ENCODE peak calls at places on chromosomes 3 and 15, in nine cellular contexts. O, Y, H, C, T, Z, S, N and R are unnamed samples.

GRCh38 chr3:123658860-123659221 is 74.0 kb upstream of the HACD2 start:
- DNase-seq in O (no peak), Y (no peak), H (no peak), C (no peak), T (no peak), Z (no peak), S (no peak), N (no peak), R (no peak)

GRCh38 chr3:62723171-62723570 is 152.0 kb downstream of the CADPS start:
- DNase-seq in O (no peak), Y (peak), H (no peak), C (no peak), T (no peak), Z (no peak), S (no peak), N (no peak), R (no peak)

GRCh38 chr3:123764642-123765041 is 119.5 kb downstream of the MYLK start:
- DNase-seq in O (peak), Y (no peak), H (no peak), C (no peak), T (no peak), Z (no peak), S (no peak), N (peak), R (no peak)

GRCh38 chr3:195194559-195195161 is 76.3 kb downstream of the XXYLT1 start:
- DNase-seq in O (no peak), Y (no peak), H (no peak), C (no peak), T (no peak), Z (no peak), S (no peak), N (no peak), R (no peak)

GRCh38 chr15:74306801-74307217 is 60.6 kb downstream of the CYP11A1 start:
- DNase-seq in O (no peak), Y (no peak), H (no peak), C (no peak), T (no peak), Z (no peak), S (peak), N (no peak), R (no peak)

GRCh38 chr3:31357451-31357850 is 175.3 kb upstream of the STT3B start:
- DNase-seq in O (no peak), Y (no peak), H (no peak), C (no peak), T (no peak), Z (no peak), S (no peak), N (no peak), R (no peak)

GRCh38 chr3:9750556-9751411 is 1.0 kb downstream of the OGG1 start:
- DNase-seq in O (no peak), Y (peak), H (no peak), C (no peak), T (no peak), Z (no peak), S (peak), N (peak), R (no peak)

GRCh38 chr3:95923496-95924210 is 890.7 kb upstream of the EPHA6 start:
- DNase-seq in O (no peak), Y (no peak), H (peak), C (no peak), T (no peak), Z (no peak), S (peak), N (peak), R (no peak)

GRCh38 chr3:185823280-185824044 is 1.4 kb downstream of the IGF2BP2 start:
- DNase-seq in O (no peak), Y (no peak), H (peak), C (no peak), T (no peak), Z (peak), S (no peak), N (peak), R (no peak)

GRCh38 chr15:26970712-26971210 is at the start of gene GABRG3:
- DNase-seq in O (no peak), Y (no peak), H (no peak), C (no peak), T (no peak), Z (peak), S (peak), N (no peak), R (no peak)

GRCh38 chr3:41182504-41183059 is 16.7 kb upstream of the CTNNB1 start:
- DNase-seq in O (no peak), Y (no peak), H (no peak), C (no peak), T (no peak), Z (no peak), S (no peak), N (no peak), R (no peak)

GRCh38 chr15:70508561-70509281 is 254.6 kb downstream of the UACA start:
- DNase-seq in O (no peak), Y (no peak), H (no peak), C (no peak), T (no peak), Z (no peak), S (peak), N (no peak), R (no peak)

GRCh38 chr15:29278436-29279099 is 8.9 kb upstream of the NSMCE3 start:
- DNase-seq in O (no peak), Y (no peak), H (no peak), C (no peak), T (no peak), Z (no peak), S (peak), N (no peak), R (no peak)

GRCh38 chr3:166531730-166532129 is 694.5 kb upstream of the BCHE start:
- DNase-seq in O (no peak), Y (peak), H (no peak), C (no peak), T (no peak), Z (no peak), S (no peak), N (no peak), R (no peak)

GRCh38 chr3:98892263-98892662 is 9.2 kb downstream of the DCBLD2 start:
- DNase-seq in O (no peak), Y (no peak), H (no peak), C (no peak), T (no peak), Z (no peak), S (no peak), N (no peak), R (no peak)

GRCh38 chr15:48834756-48835155 is 23.9 kb upstream of the CEP152 start:
- DNase-seq in O (no peak), Y (no peak), H (no peak), C (no peak), T (no peak), Z (no peak), S (no peak), N (no peak), R (no peak)

GRCh38 chr3:13042932-13043275 is 30.3 kb downstream of the IQSEC1 start:
- DNase-seq in O (no peak), Y (no peak), H (no peak), C (no peak), T (no peak), Z (no peak), S (no peak), N (no peak), R (no peak)

GRCh38 chr3:42827023-42827422 is 17.8 kb downstream of the ACKR2 start:
- DNase-seq in O (no peak), Y (no peak), H (no peak), C (no peak), T (no peak), Z (no peak), S (no peak), N (no peak), R (no peak)

GRCh38 chr3:58124387-58124786 is 86.4 kb downstream of the DNASE1L3 start:
- DNase-seq in O (no peak), Y (no peak), H (no peak), C (no peak), T (no peak), Z (no peak), S (no peak), N (no peak), R (no peak)
- TF ChIP-seq CTCF in O (no peak), Y (no peak), H (no peak), C (no peak), T (no peak), Z (no peak), S (no peak), N (no peak), R (no peak)

DNA sequence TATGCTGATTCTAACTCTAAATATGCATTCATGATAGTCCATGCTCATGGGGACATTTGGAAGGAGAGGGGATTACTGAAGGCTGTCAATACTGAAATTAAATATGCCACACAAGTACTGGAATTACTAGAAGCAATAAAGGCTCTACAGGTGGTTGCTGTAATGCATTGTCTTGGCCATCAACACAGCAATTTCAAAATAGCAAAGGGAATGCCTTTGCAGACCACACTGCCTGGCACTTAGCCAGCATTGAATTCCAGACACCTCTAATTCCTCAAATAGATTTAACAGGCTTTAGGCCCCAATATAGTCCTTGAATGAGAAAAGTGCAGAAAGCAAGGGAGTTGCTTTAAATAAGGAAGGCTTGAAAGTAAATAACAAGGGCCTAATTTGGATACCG is 115.8 kb upstream of the PLCL2 start:
- DNase-seq in O (no peak), Y (no peak), H (no peak), C (no peak), T (no peak), Z (no peak), S (peak), N (no peak), R (no peak)
- H3K27ac ChIP-seq in O (no peak), Y (no peak), H (no peak), C (no peak), T (peak), Z (no peak), S (no peak), N (no peak), R (no peak)

DNA sequence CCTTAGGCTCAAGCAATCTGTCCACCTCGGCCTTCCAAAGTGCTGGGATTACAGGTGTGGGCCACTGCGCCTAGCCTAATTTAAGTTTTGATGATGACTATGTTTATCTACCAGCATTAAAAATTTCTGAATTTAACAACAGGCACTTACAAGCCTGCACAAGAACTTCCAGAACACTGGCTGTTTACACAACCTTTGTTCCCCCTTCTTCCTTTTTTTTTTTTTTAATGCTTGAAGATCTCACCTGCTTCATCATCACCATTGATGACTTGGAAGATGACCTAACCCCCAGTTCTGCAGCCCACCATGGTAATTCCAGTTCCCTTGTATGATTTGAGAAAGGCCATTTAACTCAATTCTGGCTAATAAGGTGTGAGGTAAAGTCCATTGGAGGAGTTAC is 70.4 kb downstream of the GJD2 start:
- DNase-seq in O (no peak), Y (no peak), H (no peak), C (no peak), T (no peak), Z (no peak), S (no peak), N (no peak), R (no peak)
- TF ChIP-seq CTCF in O (no peak), Y (no peak), H (no peak), C (no peak), T (no peak), Z (no peak), S (no peak), N (no peak), R (no peak)

GRCh38 chr3:139198186-139198585 is 145.6 kb upstream of the MRPS22 start:
- DNase-seq in O (no peak), Y (no peak), H (no peak), C (no peak), T (no peak), Z (no peak), S (no peak), N (no peak), R (no peak)

GRCh38 chr3:139198929-139199328 is 144.9 kb upstream of the MRPS22 start:
- DNase-seq in O (no peak), Y (no peak), H (no peak), C (no peak), T (no peak), Z (no peak), S (no peak), N (no peak), R (no peak)

GRCh38 chr3:139201446-139202225 is 142.2 kb upstream of the MRPS22 start:
- DNase-seq in O (no peak), Y (no peak), H (no peak), C (no peak), T (no peak), Z (no peak), S (no peak), N (no peak), R (no peak)

GRCh38 chr3:139197251-139197650 is 146.6 kb upstream of the MRPS22 start:
- DNase-seq in O (no peak), Y (no peak), H (no peak), C (no peak), T (no peak), Z (no peak), S (no peak), N (no peak), R (no peak)

DNA sequence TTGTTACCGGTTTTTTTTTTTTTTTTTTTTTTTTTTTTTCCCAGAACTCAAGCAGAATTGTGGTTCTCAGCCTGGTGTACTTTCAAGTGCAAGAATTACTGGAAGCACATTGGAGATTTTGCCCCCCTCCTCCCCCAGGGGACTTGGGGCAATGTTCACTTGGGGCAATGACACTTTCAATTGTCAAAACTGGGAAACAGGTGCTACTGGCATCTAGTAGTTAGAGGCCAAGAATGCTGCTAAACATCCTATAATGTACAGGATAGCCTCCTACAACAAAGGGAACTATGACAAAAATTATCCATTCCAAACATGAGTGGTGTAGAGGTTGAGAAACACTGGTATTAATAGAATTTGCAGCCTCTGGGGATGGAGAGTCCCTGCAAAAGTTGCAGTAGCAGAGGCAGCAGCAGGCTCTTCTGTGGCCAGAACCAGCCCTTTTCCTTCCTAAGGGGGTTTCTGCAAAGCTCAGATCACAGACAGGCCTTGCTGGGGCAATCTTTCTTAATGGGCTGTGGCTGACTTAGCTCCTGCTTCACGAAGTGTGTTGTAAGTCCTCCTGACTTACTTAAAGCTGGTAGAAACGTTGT is 144.3 kb upstream of the MRPS22 start:
- DNase-seq in O (peak), Y (no peak), H (no peak), C (no peak), T (no peak), Z (no peak), S (no peak), N (no peak), R (no peak)
- H3K27ac ChIP-seq in O (no peak), Y (no peak), H (no peak), C (no peak), T (no peak), Z (peak), S (no peak), N (no peak), R (no peak)

GRCh38 chr3:149406244-149406752 is 28.8 kb upstream of the TM4SF1 start:
- DNase-seq in O (no peak), Y (no peak), H (no peak), C (no peak), T (no peak), Z (no peak), S (no peak), N (no peak), R (no peak)
- TF ChIP-seq CTCF in O (no peak), Y (no peak), H (no peak), C (no peak), T (no peak), Z (no peak), S (no peak), N (no peak), R (no peak)